ENCODE peak calls at places on chromosomes 6 and 20, in nine cellular contexts. S is PC-3, M is GM23338, V is OCI-LY7, L is GM23248, C is hepatocyte, Q is MM.1S, R is SK-N-SH, K is HCT116. G is an unnamed sample.

GRCh38 chr6:165649152-165649551 is 13.9 kb downstream of the PDE10A start:
- DNase-seq in S (no peak), M (no peak), V (no peak), L (no peak), C (no peak), Q (no peak), R (no peak), K (no peak), G (no peak)

GRCh38 chr6:16409531-16410441 is 171.4 kb downstream of the GMPR start:
- DNase-seq in S (peak), M (peak), V (peak), L (peak), C (peak), Q (no peak), R (peak), K (peak), G (peak)

GRCh38 chr6:36343109-36343508 is 6.4 kb upstream of the BNIP5 start:
- DNase-seq in S (no peak), M (no peak), V (no peak), L (no peak), C (no peak), Q (no peak), R (no peak), K (no peak), G (no peak)

GRCh38 chr6:35583893-35584688 is 71.4 kb upstream of the TULP1 start:
- DNase-seq in S (peak), M (peak), V (peak), L (peak), C (peak), Q (peak), R (peak), K (peak), G (peak)

GRCh38 chr6:137297887-137298286 is 78.7 kb upstream of the IFNGR1 start:
- DNase-seq in S (peak), M (peak), V (no peak), L (peak), C (no peak), Q (no peak), R (no peak), K (no peak), G (peak)

GRCh38 chr6:112833546-112834215 is 486.6 kb downstream of the RFPL4B start:
- DNase-seq in S (no peak), M (no peak), V (no peak), L (no peak), C (no peak), Q (no peak), R (no peak), K (no peak), G (no peak)

GRCh38 chr20:1371235-1371782 is 21.5 kb downstream of the FKBP1A start:
- DNase-seq in S (no peak), M (no peak), V (no peak), L (peak), C (no peak), Q (no peak), R (no peak), K (no peak), G (no peak)

GRCh38 chr20:32360333-32360634 is 2.2 kb downstream of the ASXL1 start:
- DNase-seq in S (no peak), M (no peak), V (no peak), L (no peak), C (no peak), Q (no peak), R (no peak), K (no peak), G (no peak)

GRCh38 chr6:64497634-64498033 is 862.0 kb downstream of the PHF3 start:
- DNase-seq in S (no peak), M (no peak), V (no peak), L (no peak), C (no peak), Q (no peak), R (no peak), K (no peak), G (no peak)

GRCh38 chr20:4891997-4892396 is 109.3 kb downstream of the SLC23A2 start:
- DNase-seq in S (no peak), M (no peak), V (no peak), L (no peak), C (no peak), Q (no peak), R (no peak), K (no peak), G (no peak)

DNA sequence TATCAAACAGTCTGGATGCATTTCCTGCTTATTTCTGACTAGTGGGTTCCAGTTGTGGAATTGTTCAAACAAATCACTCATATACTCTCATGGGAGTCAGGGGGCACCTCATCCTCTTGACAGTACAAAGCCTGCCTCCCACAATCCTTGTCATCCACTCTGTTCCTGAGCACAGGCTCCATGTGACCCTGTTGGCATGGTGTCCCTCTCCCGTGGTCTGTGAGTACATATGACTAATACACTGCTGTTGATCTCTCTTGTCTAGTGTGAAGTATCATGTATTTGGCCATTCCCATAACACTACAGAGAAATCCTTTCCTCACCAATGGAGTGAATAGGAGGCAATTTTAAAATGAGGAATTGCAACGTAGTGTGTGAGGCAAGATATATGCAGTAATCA is 185.3 kb downstream of the OGFRL1 start:
- DNase-seq in S (peak), M (no peak), V (no peak), L (peak), C (peak), Q (no peak), R (no peak), K (no peak), G (no peak)
- TF ChIP-seq EZH2phosphoT487 in S (no peak), M (no peak), V (no peak), L (no peak), C (no peak), Q (no peak), R (no peak), K (no peak), G (no peak)

GRCh38 chr20:47622118-47622665 is 120.5 kb downstream of the NCOA3 start:
- DNase-seq in S (no peak), M (no peak), V (no peak), L (no peak), C (no peak), Q (no peak), R (no peak), K (no peak), G (no peak)

GRCh38 chr20:47618479-47618878 is 116.8 kb downstream of the NCOA3 start:
- DNase-seq in S (no peak), M (no peak), V (no peak), L (no peak), C (no peak), Q (no peak), R (no peak), K (no peak), G (no peak)

DNA sequence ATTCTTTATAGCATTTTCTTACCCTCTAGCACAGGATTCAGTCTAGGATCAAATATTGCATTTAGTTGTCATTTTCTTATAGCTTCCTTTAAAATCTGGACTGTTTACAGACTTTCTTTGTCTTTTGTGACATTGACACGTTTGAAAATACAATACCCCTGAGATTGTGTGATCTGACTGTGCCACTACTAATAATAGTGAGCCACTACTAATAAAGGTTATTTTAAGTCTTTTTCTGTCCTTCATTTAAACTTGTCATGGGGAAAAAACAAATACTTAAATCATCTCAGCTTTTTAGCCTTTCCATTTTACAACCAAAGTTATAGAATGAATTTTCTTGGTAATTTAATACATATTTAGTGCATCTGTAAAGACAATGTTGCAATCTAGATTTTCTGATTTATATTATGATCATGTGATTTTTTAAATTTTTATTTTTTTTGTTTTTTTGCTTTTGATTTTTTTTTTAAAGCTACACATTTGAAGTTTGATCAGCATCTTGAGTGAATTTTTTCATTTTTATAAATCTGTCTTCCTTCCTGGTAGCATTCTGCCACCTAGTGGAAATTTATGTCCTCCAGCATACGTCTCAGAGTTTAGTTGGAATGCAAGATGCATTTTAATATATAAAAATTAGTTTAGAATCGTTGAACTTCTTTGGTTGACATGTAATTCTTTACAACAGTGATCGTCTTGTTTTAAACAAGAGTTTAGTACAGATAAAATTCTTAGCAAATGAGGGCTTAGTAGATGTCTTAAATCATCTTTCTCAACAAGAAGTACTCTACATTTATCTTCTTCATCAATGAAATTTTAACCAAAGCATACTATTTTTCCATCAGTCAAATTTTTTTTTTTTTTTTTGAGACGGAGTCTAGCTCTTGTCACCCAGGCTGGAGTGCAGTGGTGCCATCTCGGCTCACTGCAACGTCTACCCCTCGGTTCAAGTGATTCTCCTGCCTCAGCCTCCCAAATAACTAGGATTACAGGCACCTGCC is 119.4 kb downstream of the NCOA3 start:
- DNase-seq in S (peak), M (peak), V (peak), L (peak), C (peak), Q (peak), R (peak), K (peak), G (peak)
- TF ChIP-seq EZH2phosphoT487 in S (no peak), M (no peak), V (no peak), L (no peak), C (no peak), Q (no peak), R (no peak), K (no peak), G (no peak)

GRCh38 chr6:170189236-170189635 is 101.6 kb downstream of the DLL1 start:
- DNase-seq in S (no peak), M (no peak), V (no peak), L (no peak), C (no peak), Q (no peak), R (no peak), K (no peak), G (no peak)

GRCh38 chr6:170192905-170193304 is 98.0 kb downstream of the DLL1 start:
- DNase-seq in S (no peak), M (no peak), V (no peak), L (no peak), C (no peak), Q (no peak), R (no peak), K (no peak), G (no peak)

GRCh38 chr6:170187669-170188566 is 103.0 kb downstream of the DLL1 start:
- DNase-seq in S (no peak), M (no peak), V (no peak), L (no peak), C (no peak), Q (no peak), R (no peak), K (no peak), G (no peak)

GRCh38 chr6:170188571-170189001 is 102.3 kb downstream of the DLL1 start:
- DNase-seq in S (no peak), M (no peak), V (no peak), L (no peak), C (no peak), Q (no peak), R (no peak), K (no peak), G (no peak)

GRCh38 chr6:170190046-170190445 is 100.8 kb downstream of the DLL1 start:
- DNase-seq in S (no peak), M (no peak), V (no peak), L (no peak), C (no peak), Q (no peak), R (no peak), K (no peak), G (no peak)
- TF ChIP-seq EZH2phosphoT487 in S (no peak), M (no peak), V (no peak), L (no peak), C (no peak), Q (no peak), R (no peak), K (no peak), G (no peak)

GRCh38 chr6:129748901-129749748 is 39.1 kb upstream of the ARHGAP18 start:
- DNase-seq in S (peak), M (no peak), V (no peak), L (peak), C (no peak), Q (peak), R (no peak), K (peak), G (no peak)
- TF ChIP-seq EZH2phosphoT487 in S (no peak), M (no peak), V (no peak), L (no peak), C (no peak), Q (no peak), R (no peak), K (no peak), G (no peak)

G was measured in neural progenitor cell.